ENCODE peak calls at places on chromosome 15, in ten cellular contexts. V is CD8-positive, alpha-beta T cell; H is HFF-Myc; C is esophagus squamous epithelium; K is suprapubic skin; X is dorsolateral prefrontal cortex; S is IMR-90; L is astrocyte of the spinal cord; E is Panc1; O is kidney. Z is an unnamed sample.

GRCh38 chr15:44623178-44623577 is 40.3 kb downstream of the SPG11 start:
- DNase-seq in V (no peak), H (no peak), C (no peak), K (no peak), X (no peak), S (no peak), L (no peak), E (no peak), O (no peak), Z (no peak)

GRCh38 chr15:58771621-58772235 is 626 bp downstream of the MINDY2 start:
- DNase-seq in V (no peak), H (no peak), C (no peak), K (peak; percentile 78), X (peak; percentile 68), S (no peak), L (peak; percentile 14), E (no peak), O (peak; percentile 91), Z (no peak)

GRCh38 chr15:55695432-55695831 is 47.5 kb downstream of the PRTG start:
- DNase-seq in V (no peak), H (no peak), C (no peak), K (no peak), X (no peak), S (peak; percentile 5), L (no peak), E (no peak), O (no peak), Z (no peak)

GRCh38 chr15:52295421-52295991 is at the start of gene MYO5C:
- DNase-seq in V (no peak), H (no peak), C (no peak), K (peak; percentile 83), X (peak; percentile 69), S (no peak), L (peak; percentile 33), E (no peak), O (peak; percentile 95), Z (no peak)

GRCh38 chr15:52922871-52923270 is 132.7 kb upstream of the ONECUT1 start:
- DNase-seq in V (no peak), H (no peak), C (no peak), K (no peak), X (no peak), S (no peak), L (no peak), E (no peak), O (no peak), Z (no peak)

GRCh38 chr15:60928210-60928609 is 300.9 kb downstream of the RORA start:
- DNase-seq in V (no peak), H (no peak), C (no peak), K (no peak), X (no peak), S (no peak), L (no peak), E (no peak), O (no peak), Z (no peak)

GRCh38 chr15:79724312-79724711 is 172.5 kb downstream of the MTHFS start:
- DNase-seq in V (no peak), H (peak; percentile 12), C (no peak), K (no peak), X (no peak), S (peak; percentile 40), L (peak; percentile 41), E (no peak), O (no peak), Z (no peak)

GRCh38 chr15:74242296-74242929 is 6.3 kb downstream of the CCDC33 start:
- DNase-seq in V (no peak), H (no peak), C (no peak), K (no peak), X (no peak), S (peak; percentile 17), L (peak; percentile 36), E (no peak), O (peak; percentile 91), Z (peak; percentile 30)

GRCh38 chr15:90387534-90388461 is at the start of gene IQGAP1:
- DNase-seq in V (peak; percentile 94), H (peak; percentile 83), C (peak; percentile 80), K (peak; percentile 98), X (peak; percentile 98), S (peak; percentile 94), L (peak; percentile 97), E (peak; percentile 80), O (peak; percentile 99), Z (peak; percentile 93)

GRCh38 chr15:90386221-90386620 is 1.8 kb upstream of the IQGAP1 start:
- DNase-seq in V (no peak), H (no peak), C (no peak), K (no peak), X (no peak), S (no peak), L (no peak), E (no peak), O (no peak), Z (no peak)

GRCh38 chr15:90381515-90381914 is 6.5 kb upstream of the IQGAP1 start:
- DNase-seq in V (no peak), H (no peak), C (no peak), K (no peak), X (no peak), S (no peak), L (no peak), E (no peak), O (no peak), Z (no peak)

GRCh38 chr15:90379263-90379662 is 8.8 kb upstream of the IQGAP1 start:
- DNase-seq in V (no peak), H (no peak), C (no peak), K (no peak), X (no peak), S (no peak), L (no peak), E (no peak), O (no peak), Z (no peak)

DNA sequence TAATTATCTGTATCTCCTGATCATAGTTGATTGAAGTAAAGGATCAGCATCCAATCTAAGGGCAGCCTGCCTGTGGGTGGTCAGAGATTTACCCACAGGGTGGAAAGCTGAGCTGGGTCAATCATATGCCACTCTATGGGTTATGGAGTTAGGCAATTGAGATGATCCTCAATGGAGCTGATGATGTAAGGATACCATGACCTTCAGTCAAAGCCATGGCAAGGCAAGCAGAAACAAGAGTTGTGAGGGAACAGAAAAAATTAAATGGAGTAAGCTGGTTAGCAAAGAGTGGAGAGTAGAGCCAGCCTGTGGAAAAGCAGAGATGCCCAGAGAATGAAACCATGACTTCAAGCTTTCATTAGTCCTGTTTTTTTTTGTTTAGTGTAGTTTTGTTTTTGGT is 5.7 kb upstream of the IQGAP1 start:
- DNase-seq in V (no peak), H (no peak), C (no peak), K (no peak), X (no peak), S (no peak), L (no peak), E (no peak), O (no peak), Z (no peak)
- TF ChIP-seq CTCF in V (no peak), H (no peak), C (no peak), K (no peak), X (no peak), S (no peak), L (no peak), E (no peak), O (no peak), Z (no peak)

GRCh38 chr15:42581272-42581730 is 5.9 kb downstream of the STARD9 start:
- DNase-seq in V (peak; percentile 57), H (no peak), C (peak; percentile 21), K (peak; percentile 89), X (peak; percentile 93), S (peak; percentile 68), L (peak; percentile 67), E (no peak), O (peak; percentile 95), Z (peak; percentile 45)

GRCh38 chr15:42584031-42584765 is 8.8 kb downstream of the STARD9 start:
- DNase-seq in V (no peak), H (no peak), C (no peak), K (no peak), X (no peak), S (peak; percentile 49), L (peak; percentile 10), E (no peak), O (no peak), Z (no peak)

GRCh38 chr15:42577514-42578031 is 2.2 kb downstream of the STARD9 start:
- DNase-seq in V (no peak), H (no peak), C (no peak), K (no peak), X (no peak), S (peak; percentile 79), L (peak; percentile 85), E (no peak), O (no peak), Z (no peak)

GRCh38 chr15:42578984-42579537 is 3.7 kb downstream of the STARD9 start:
- DNase-seq in V (no peak), H (no peak), C (no peak), K (no peak), X (no peak), S (no peak), L (no peak), E (no peak), O (no peak), Z (no peak)

DNA sequence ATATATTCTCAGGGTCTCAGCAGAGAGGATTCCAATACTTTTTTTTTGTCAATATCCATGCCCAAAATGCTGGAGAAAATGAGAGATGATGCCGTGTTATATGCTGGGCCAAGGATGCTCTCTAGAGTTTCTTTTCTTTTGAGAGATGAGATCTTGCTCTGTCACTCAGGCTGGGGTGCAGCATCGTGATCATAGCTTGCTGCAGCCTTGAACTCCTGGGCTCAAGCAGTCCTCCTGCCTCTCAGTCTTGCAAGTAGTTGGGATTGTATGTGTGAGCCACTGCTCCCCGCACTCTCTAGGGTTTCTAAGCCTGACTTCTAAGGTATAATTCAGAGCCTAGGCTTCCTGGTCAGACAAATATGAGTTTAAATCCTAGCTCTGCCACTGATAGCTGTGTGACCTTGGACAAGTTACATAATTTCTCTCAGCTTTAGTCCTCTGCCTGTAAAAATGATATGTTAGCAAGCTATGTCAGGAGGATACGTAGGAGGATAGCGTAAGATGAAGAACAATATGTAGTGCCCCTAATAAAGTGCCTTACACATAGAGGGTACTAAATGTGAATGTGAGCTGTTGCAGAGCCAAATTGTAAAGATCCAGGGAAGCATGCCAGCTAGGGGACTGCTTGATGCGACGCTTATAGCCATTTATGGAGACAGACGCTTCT is 7.3 kb downstream of the STARD9 start:
- DNase-seq in V (no peak), H (no peak), C (no peak), K (no peak), X (no peak), S (no peak), L (no peak), E (no peak), O (no peak), Z (no peak)
- H3K4me3 ChIP-seq in V (no peak overlapping the region), H (no peak overlapping the region), C (peak overlapping the region; percentile 22), K (no peak overlapping the region), X (peak overlapping the region; percentile 32), S (no peak overlapping the region), L (no peak overlapping the region), E (no peak overlapping the region), O (no peak overlapping the region), Z (peak overlapping the region; percentile 67)

DNA sequence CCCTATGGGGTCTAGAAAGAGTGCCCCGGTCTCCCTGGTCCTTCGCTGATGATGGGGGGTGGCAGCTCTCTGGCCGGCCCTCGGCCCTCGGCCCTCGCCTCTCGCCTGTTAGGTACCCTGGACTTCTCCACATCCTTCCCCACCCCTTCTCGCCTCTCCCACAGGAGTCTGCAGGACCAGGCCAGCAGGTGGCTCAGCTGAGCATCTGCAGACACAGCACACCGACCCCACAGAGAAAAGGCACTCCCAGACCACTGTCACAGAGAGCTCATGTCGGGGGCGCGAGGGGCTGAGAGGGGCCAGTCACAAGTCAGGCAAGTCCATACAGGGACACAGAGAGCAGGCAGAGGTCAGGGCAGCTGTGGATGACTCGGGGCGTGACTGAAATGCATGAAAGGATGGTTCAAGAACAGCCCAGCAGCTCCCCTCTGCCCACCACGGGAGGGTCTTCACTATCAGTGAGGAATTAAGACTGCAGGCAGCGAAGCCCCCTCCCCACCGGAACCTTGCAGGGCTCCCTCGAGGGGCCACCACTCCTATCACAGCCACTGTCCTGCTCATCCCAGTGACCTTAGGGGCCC is 181.7 kb upstream of the NSMCE3 start:
- DNase-seq in V (no peak), H (no peak), C (no peak), K (no peak), X (no peak), S (no peak), L (no peak), E (no peak), O (no peak), Z (no peak)
- TF ChIP-seq CTCF in V (no peak), H (no peak), C (no peak), K (no peak), X (no peak), S (no peak), L (peak; percentile 20), E (peak; percentile 71), O (peak; percentile 7), Z (no peak)

GRCh38 chr15:29570121-29570930 is 251.9 kb downstream of the TJP1 start:
- DNase-seq in V (no peak), H (no peak), C (no peak), K (no peak), X (peak; percentile 50), S (no peak), L (no peak), E (no peak), O (peak; percentile 72), Z (no peak)
- H3K4me3 ChIP-seq in V (no peak overlapping the region), H (no peak overlapping the region), C (peak overlapping the region; percentile 32), K (peak overlapping the region; percentile 56), X (peak overlapping the region; percentile 70), S (peak overlapping the region; percentile 44), L (peak overlapping the region; percentile 23), E (peak overlapping the region; percentile 36), O (peak overlapping the region; percentile 38), Z (peak overlapping the region; percentile 73)

Z was measured in thoracic aorta.